ENCODE peak calls at places on chromosomes 11 and 22, in ten cellular contexts. P, C, N, R, O, Q, H, B, Z and K are unnamed samples.

GRCh38 chr11:57274904-57275498 is 38.0 kb upstream of the APLNR start:
- DNase-seq in N (no peak), O (no peak), C (no peak), P (no peak), B (no peak), H (no peak), Z (no peak), Q (no peak), R (peak), K (no peak)

GRCh38 chr11:65224939-65225283 is 36.9 kb upstream of the POLA2 start:
- DNase-seq in B (peak), Q (peak), Z (no peak), P (no peak), R (peak), H (no peak), C (peak), O (no peak), N (no peak), K (peak)

GRCh38 chr11:10072142-10072541 is 221.9 kb downstream of the SBF2 start:
- DNase-seq in C (no peak), Q (no peak), R (no peak), B (no peak), H (no peak), N (no peak), P (no peak), Z (no peak), O (no peak), K (no peak)

GRCh38 chr11:36431429-36432092 is 78.5 kb downstream of the TRAF6 start:
- DNase-seq in R (peak), P (peak), O (no peak), B (no peak), Z (peak), Q (peak), C (peak), N (peak), H (no peak), K (peak)

GRCh38 chr11:93662177-93662575 is 694 bp downstream of the CEP295 start:
- DNase-seq in N (no peak), B (no peak), O (no peak), H (no peak), Q (no peak), P (no peak), R (no peak), Z (no peak), C (no peak), K (no peak)

GRCh38 chr11:2857918-2858317 is 27.7 kb downstream of the CDKN1C start:
- DNase-seq in C (no peak), N (no peak), P (no peak), Q (no peak), R (no peak), O (no peak), B (no peak), Z (no peak), H (no peak), K (no peak)

GRCh38 chr22:29633514-29634312 is 30.3 kb downstream of the NF2 start:
- DNase-seq in C (no peak), N (no peak), Q (no peak), Z (no peak), H (no peak), R (no peak), B (no peak), P (no peak), O (no peak), K (no peak)

GRCh38 chr11:130891326-130891725 is 25.0 kb downstream of the SNX19 start:
- DNase-seq in Z (no peak), R (no peak), P (no peak), C (no peak), B (no peak), N (no peak), H (no peak), O (no peak), Q (no peak), K (no peak)

GRCh38 chr22:21726650-21727049 is 8.9 kb downstream of the YPEL1 start:
- DNase-seq in O (no peak), H (no peak), P (no peak), Q (no peak), Z (no peak), B (peak), C (no peak), R (no peak), N (no peak), K (peak)

GRCh38 chr11:91686700-91687099 is 537.9 kb upstream of the FAT3 start:
- DNase-seq in P (no peak), B (no peak), Z (no peak), R (no peak), Q (no peak), C (no peak), N (no peak), H (no peak), O (no peak), K (no peak)

GRCh38 chr11:2166091-2166851 is 5.3 kb upstream of the INS start:
- DNase-seq in C (no peak), P (no peak), Z (no peak), Q (no peak), O (no peak), H (no peak), B (peak), N (no peak), R (peak), K (peak)

GRCh38 chr22:44023404-44024287 is 456 bp upstream of the PARVB start:
- DNase-seq in N (no peak), C (no peak), Z (no peak), P (no peak), B (peak), H (no peak), Q (peak), O (peak), R (peak), K (peak)

GRCh38 chr11:72583177-72583553 is 91.1 kb downstream of the PDE2A start:
- DNase-seq in Q (no peak), B (peak), Z (no peak), N (no peak), P (no peak), H (no peak), C (no peak), O (peak), R (no peak), K (peak)

GRCh38 chr11:65792456-65792855 is 5.6 kb downstream of the OVOL1 start:
- DNase-seq in B (no peak), Q (no peak), O (no peak), Z (no peak), H (no peak), N (no peak), C (no peak), R (no peak), P (no peak), K (no peak)

GRCh38 chr11:69539416-69540117 is 58.1 kb downstream of the LINC01488 start:
- DNase-seq in B (no peak), P (no peak), N (no peak), O (peak), Q (no peak), C (no peak), R (no peak), Z (peak), H (no peak), K (peak)

GRCh38 chr11:46642627-46643335 is 25.4 kb downstream of the ATG13 start:
- DNase-seq in Z (no peak), R (no peak), O (no peak), B (no peak), N (no peak), C (no peak), Q (no peak), P (no peak), H (no peak), K (no peak)

GRCh38 chr11:1055109-1055703 is 18.7 kb upstream of the MUC6 start:
- DNase-seq in Q (no peak), Z (no peak), H (no peak), B (no peak), N (no peak), C (no peak), R (no peak), O (no peak), P (no peak), K (no peak)

GRCh38 chr11:84812351-84813083 is 814.6 kb downstream of the DLG2 start:
- DNase-seq in H (no peak), Q (no peak), R (no peak), O (no peak), B (no peak), C (no peak), Z (no peak), N (no peak), P (no peak), K (no peak)

GRCh38 chr11:12862761-12863469 is 146.2 kb upstream of the RASSF10 start:
- DNase-seq in O (peak), B (peak), C (peak), N (no peak), Z (peak), Q (peak), H (no peak), P (no peak), R (peak), K (no peak)

GRCh38 chr11:116644948-116645305 is 127.9 kb downstream of the BUD13 start:
- DNase-seq in Z (no peak), B (peak), H (no peak), Q (no peak), O (no peak), R (no peak), C (no peak), N (no peak), P (no peak), K (peak)

GRCh38 chr22:37007666-37008065 is 11.6 kb downstream of the TST start:
- DNase-seq in B (no peak), N (no peak), R (no peak), Q (no peak), Z (no peak), O (no peak), P (no peak), H (no peak), C (no peak), K (no peak)

GRCh38 chr11:118901494-118902335 is 18.0 kb downstream of the CXCR5 start:
- DNase-seq in H (no peak), B (no peak), C (no peak), N (no peak), P (no peak), O (peak), Z (no peak), R (no peak), Q (no peak), K (peak)

GRCh38 chr11:107468596-107468995 is 11.0 kb upstream of the CWF19L2 start:
- DNase-seq in Z (no peak), H (no peak), C (no peak), P (no peak), B (no peak), R (peak), O (no peak), N (no peak), Q (no peak), K (no peak)